ENCODE peak calls at places on chromosomes 6 and 20, in five cellular contexts. J is activated T-cell treated with anti-CD3 and anti-CD28 coated beads, Interleukin-2, amount 50 U/mL, for 1 hour; B is hypothalamus; W is ELF-1; G is effector memory CD4-positive, alpha-beta T cell. R is an unnamed sample.

GRCh38 chr6:131972761-131973160 is 21.6 kb upstream of the CCN2 start:
- DNase-seq in J (no peak), W (no peak), G (no peak), B (no peak), R (no peak)

GRCh38 chr6:5180636-5181035 is 80.1 kb downstream of the LYRM4 start:
- DNase-seq in W (no peak), G (no peak), J (no peak), B (no peak), R (no peak)

GRCh38 chr6:156963712-156964700 is 186.8 kb downstream of the ARID1B start:
- DNase-seq in W (no peak), B (peak; percentile 24), J (no peak), G (no peak), R (no peak)

GRCh38 chr6:136593748-136594490 is 43.7 kb upstream of the MAP7 start:
- DNase-seq in J (no peak), W (peak; percentile 4), B (no peak), G (peak; percentile 19), R (peak; percentile 11)

GRCh38 chr6:1390071-1390804 is 862 bp downstream of the FOXF2 start:
- DNase-seq in W (peak; percentile 61), B (no peak), G (no peak), J (no peak), R (no peak)

GRCh38 chr6:35368038-35368887 is 25.9 kb downstream of the PPARD start:
- DNase-seq in J (no peak), G (no peak), W (peak; percentile 28), B (no peak), R (no peak)

GRCh38 chr6:37083243-37084138 is 78.0 kb downstream of the FGD2 start:
- DNase-seq in G (no peak), W (no peak), J (no peak), B (no peak), R (no peak)

GRCh38 chr20:48025061-48025515 is 239.8 kb upstream of the SULF2 start:
- DNase-seq in B (no peak), J (no peak), G (no peak), W (peak; percentile 76), R (no peak)

GRCh38 chr6:45422541-45423110 is 44.9 kb upstream of the SUPT3H start:
- DNase-seq in B (no peak), G (peak; percentile 60), W (peak; percentile 59), J (peak; percentile 71), R (peak; percentile 60)

GRCh38 chr6:101765281-101765680 is 371.8 kb downstream of the GRIK2 start:
- DNase-seq in G (no peak), J (no peak), W (no peak), B (no peak), R (no peak)

GRCh38 chr6:30877419-30878262 is 6.7 kb upstream of the DDR1 start:
- DNase-seq in J (peak; percentile 75), G (peak; percentile 47), W (peak; percentile 92), B (peak; percentile 75), R (peak; percentile 34)

GRCh38 chr20:44115762-44116644 is 71.0 kb downstream of the JPH2 start:
- DNase-seq in W (no peak), B (no peak), J (no peak), G (no peak), R (no peak)

GRCh38 chr6:144741659-144742058 is 456.5 kb downstream of the UTRN start:
- DNase-seq in W (no peak), J (no peak), B (no peak), G (no peak), R (no peak)

GRCh38 chr6:122180132-122180531 is 219.3 kb upstream of the HSF2 start:
- DNase-seq in W (no peak), G (no peak), B (no peak), J (no peak), R (no peak)

GRCh38 chr6:44036196-44036595 is 91.1 kb downstream of the MRPL14 start:
- DNase-seq in B (no peak), G (no peak), J (no peak), W (no peak), R (no peak)

GRCh38 chr6:76351275-76351674 is 278.8 kb upstream of the IMPG1 start:
- DNase-seq in J (no peak), B (no peak), G (no peak), W (no peak), R (no peak)

GRCh38 chr6:42911171-42912021 is 4.5 kb upstream of the PTCRA start:
- DNase-seq in J (no peak), W (peak; percentile 79), B (no peak), G (no peak), R (no peak)

GRCh38 chr6:52539607-52540006 is 37.3 kb downstream of the TRAM2 start:
- DNase-seq in G (no peak), W (no peak), J (no peak), B (no peak), R (no peak)

GRCh38 chr6:35148167-35148741 is 7.1 kb upstream of the TCP11 start:
- DNase-seq in J (no peak), B (no peak), W (peak; percentile 92), G (no peak), R (no peak)

GRCh38 chr20:45419188-45420091 is 3.5 kb downstream of the PIGT start:
- DNase-seq in J (no peak), B (peak; percentile 35), W (no peak), G (no peak), R (no peak)

GRCh38 chr20:10427060-10427692 is 6.8 kb downstream of the MKKS start:
- DNase-seq in G (no peak), B (no peak), W (no peak), J (peak; percentile 38), R (no peak)

GRCh38 chr6:89145962-89146747 is at the start of gene PM20D2:
- DNase-seq in W (peak; percentile 81), J (peak; percentile 71), B (peak; percentile 43), G (peak; percentile 36), R (peak; percentile 12)

GRCh38 chr20:57964011-57964862 is 254.4 kb upstream of the PMEPA1 start:
- DNase-seq in J (no peak), W (no peak), B (no peak), G (no peak), R (no peak)

GRCh38 chr6:111990214-111990613 is 63.7 kb upstream of the CCN6 start:
- DNase-seq in J (no peak), G (no peak), W (no peak), B (no peak), R (no peak)

GRCh38 chr20:63033635-63034510 is 27.1 kb upstream of the BHLHE23 start:
- DNase-seq in G (no peak), W (no peak), J (no peak), B (no peak), R (no peak)

GRCh38 chr20:49938173-49939163 is 2.3 kb downstream of the RNF114 start:
- DNase-seq in G (no peak), J (no peak), B (no peak), W (peak; percentile 18), R (no peak)

GRCh38 chr20:59984551-59984950 is 26.3 kb downstream of the CDH26 start:
- DNase-seq in W (no peak), B (no peak), J (no peak), G (no peak), R (no peak)

GRCh38 chr20:31919756-31920155 is 32.1 kb downstream of the PDRG1 start:
- DNase-seq in B (no peak), W (no peak), G (no peak), J (no peak), R (no peak)

GRCh38 chr20:6560978-6561377 is 206.5 kb upstream of the BMP2 start:
- DNase-seq in J (no peak), B (no peak), W (no peak), G (no peak), R (no peak)

GRCh38 chr20:48797850-48798747 is 29.7 kb downstream of the PREX1 start:
- DNase-seq in B (no peak), G (no peak), J (no peak), W (no peak), R (no peak)

GRCh38 chr6:69286341-69286740 is 510.5 kb downstream of the LMBRD1 start:
- DNase-seq in B (no peak), W (no peak), J (no peak), G (no peak), R (no peak)